ENCODE peak calls at places on chromosomes 1 and 21, in seven cellular contexts. V is tibial artery; G is CD4-positive, alpha-beta T cell; T is mucosa of descending colon; L is AG04450; B is CD8-positive, alpha-beta T cell; S is glutamatergic neuron. X is an unnamed sample.

GRCh38 chr21:16280731-16281130 is 550.9 kb downstream of the USP25 start:
- DNase-seq in B (no peak), G (no peak), T (no peak), V (no peak), S (no peak), L (no peak), X (no peak)

GRCh38 chr1:30315185-30315960 is 408.0 kb downstream of the MATN1 start:
- DNase-seq in B (no peak), S (peak), L (no peak), T (no peak), V (peak), G (no peak), X (no peak)

GRCh38 chr1:207565546-207566468 is 69.8 kb downstream of the CR1 start:
- DNase-seq in S (peak), G (no peak), L (no peak), T (no peak), B (no peak), V (no peak), X (peak)

GRCh38 chr1:165226326-165226725 is 130.2 kb downstream of the LMX1A start:
- DNase-seq in B (no peak), T (no peak), G (no peak), V (no peak), S (no peak), L (no peak), X (no peak)

GRCh38 chr21:45993210-45994085 is 11.9 kb downstream of the COL6A1 start:
- DNase-seq in B (no peak), T (peak), L (no peak), V (peak), S (peak), G (no peak), X (peak)

GRCh38 chr21:40689816-40690215 is 157.1 kb downstream of the DSCAM start:
- DNase-seq in L (no peak), V (no peak), B (no peak), S (no peak), G (no peak), T (no peak), X (no peak)

GRCh38 chr1:200082329-200082728 is 54.8 kb downstream of the NR5A2 start:
- DNase-seq in V (no peak), L (no peak), S (no peak), G (no peak), B (no peak), T (no peak), X (no peak)

GRCh38 chr1:39410915-39411436 is 80.5 kb upstream of the BMP8A start:
- DNase-seq in V (peak), B (peak), G (peak), L (peak), T (peak), S (no peak), X (peak)

GRCh38 chr1:228872080-228872479 is 136.8 kb downstream of the RHOU start:
- DNase-seq in T (no peak), G (no peak), V (no peak), L (no peak), B (no peak), S (no peak), X (no peak)
- TF ChIP-seq CTCF in T (no peak), G (no peak), V (no peak), L (no peak), B (no peak), S (no peak), X (no peak)

GRCh38 chr1:179586107-179586823 is 5.4 kb upstream of the TDRD5 start:
- DNase-seq in L (no peak), T (peak), V (peak), S (peak), G (no peak), B (no peak), X (peak)
- TF ChIP-seq CTCF in L (peak), T (peak), V (peak), S (peak), G (no peak), B (no peak), X (peak)

GRCh38 chr1:205631727-205632373 is at the start of gene ELK4:
- DNase-seq in B (peak), S (peak), G (peak), T (peak), L (peak), V (peak), X (peak)
- TF ChIP-seq CTCF in B (peak), S (no peak), G (peak), T (peak), L (peak), V (peak), X (peak)

GRCh38 chr1:62849031-62849430 is 65.1 kb downstream of the ATG4C start:
- DNase-seq in L (no peak), T (no peak), S (no peak), G (no peak), B (no peak), V (no peak), X (no peak)
- TF ChIP-seq CTCF in L (no peak), T (no peak), S (no peak), G (no peak), B (no peak), V (no peak), X (no peak)

GRCh38 chr1:106194206-106194605 is 862.3 kb upstream of the PRMT6 start:
- DNase-seq in V (no peak), L (no peak), T (no peak), S (no peak), B (no peak), G (no peak), X (no peak)

GRCh38 chr1:106185089-106185488 is 871.4 kb upstream of the PRMT6 start:
- DNase-seq in S (no peak), G (no peak), T (no peak), B (no peak), L (no peak), V (no peak), X (no peak)

DNA sequence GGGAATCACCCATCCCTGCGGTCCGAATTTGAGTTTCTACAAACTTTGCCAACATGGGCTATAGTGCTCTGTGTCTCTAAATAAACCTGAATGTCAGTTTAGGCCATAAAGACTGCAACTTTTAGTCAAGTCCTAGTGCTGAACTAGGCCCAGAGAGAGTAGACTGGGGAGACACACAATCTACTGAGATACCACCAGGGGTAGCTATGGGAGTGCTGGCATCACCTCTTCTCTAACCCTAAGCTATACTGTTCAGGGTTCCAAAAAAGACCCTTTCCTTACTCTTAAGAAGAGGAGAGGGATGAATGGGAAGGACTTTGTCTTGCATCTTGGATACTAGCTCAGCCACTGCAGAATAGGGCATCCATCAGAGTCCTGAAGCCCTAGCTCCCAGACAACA is 866.7 kb upstream of the PRMT6 start:
- DNase-seq in G (no peak), T (no peak), S (no peak), V (no peak), B (no peak), L (no peak), X (no peak)
- TF ChIP-seq CTCF in G (no peak), T (no peak), S (no peak), V (no peak), B (no peak), L (no peak), X (no peak)

X was measured in body of pancreas.